ENCODE peak calls at places on chromosome 9, in eight cellular contexts. A is CD8-positive, alpha-beta T cell; O is transverse colon; P is H1; E is adrenal gland; M is hepatocyte; G is ovary; V is A549. J is an unnamed sample.

GRCh38 chr9:133869674-133870419 is 122.3 kb downstream of the VAV2 start:
- DNase-seq in V (no peak), E (no peak), G (no peak), M (peak; percentile 52), O (no peak), A (peak; percentile 17), P (no peak), J (no peak)

GRCh38 chr9:122232907-122233306 is 4.2 kb upstream of the LHX6 start:
- DNase-seq in P (no peak), V (no peak), E (no peak), M (no peak), G (no peak), A (no peak), O (no peak), J (no peak)

GRCh38 chr9:114367823-114368609 is 19.8 kb downstream of the AKNA start:
- DNase-seq in A (no peak), O (no peak), E (no peak), P (no peak), M (no peak), V (no peak), G (no peak), J (no peak)

GRCh38 chr9:116247791-116248343 is 94.3 kb downstream of the PAPPA start:
- DNase-seq in E (no peak), V (peak; percentile 40), P (no peak), A (no peak), O (no peak), M (peak; percentile 28), G (no peak), J (no peak)

GRCh38 chr9:85079374-85079773 is 409.8 kb downstream of the NTRK2 start:
- DNase-seq in G (no peak), P (no peak), M (no peak), E (no peak), A (no peak), V (no peak), O (no peak), J (no peak)

GRCh38 chr9:22446589-22446949 is at the start of gene DMRTA1:
- DNase-seq in G (peak; percentile 65), A (no peak), E (peak; percentile 59), M (peak; percentile 68), P (peak; percentile 33), O (peak; percentile 72), V (peak; percentile 74), J (peak; percentile 74)

GRCh38 chr9:133727876-133728441 is 10.2 kb downstream of the SARDH start:
- DNase-seq in V (no peak), A (peak; percentile 8), M (no peak), O (no peak), G (peak; percentile 25), E (no peak), P (no peak), J (no peak)

GRCh38 chr9:120905794-120906248 is 20.8 kb downstream of the TRAF1 start:
- DNase-seq in O (no peak), G (no peak), A (peak; percentile 56), V (no peak), M (no peak), E (no peak), P (no peak), J (no peak)

GRCh38 chr9:78004478-78005229 is 27.0 kb downstream of the GNAQ start:
- DNase-seq in P (no peak), V (peak; percentile 61), A (no peak), E (no peak), O (no peak), G (no peak), M (peak; percentile 55), J (no peak)

GRCh38 chr9:137280478-137281344 is 3.2 kb downstream of the TOR4A start:
- DNase-seq in P (no peak), O (no peak), A (no peak), G (peak; percentile 38), E (no peak), V (no peak), M (peak; percentile 67), J (no peak)

DNA sequence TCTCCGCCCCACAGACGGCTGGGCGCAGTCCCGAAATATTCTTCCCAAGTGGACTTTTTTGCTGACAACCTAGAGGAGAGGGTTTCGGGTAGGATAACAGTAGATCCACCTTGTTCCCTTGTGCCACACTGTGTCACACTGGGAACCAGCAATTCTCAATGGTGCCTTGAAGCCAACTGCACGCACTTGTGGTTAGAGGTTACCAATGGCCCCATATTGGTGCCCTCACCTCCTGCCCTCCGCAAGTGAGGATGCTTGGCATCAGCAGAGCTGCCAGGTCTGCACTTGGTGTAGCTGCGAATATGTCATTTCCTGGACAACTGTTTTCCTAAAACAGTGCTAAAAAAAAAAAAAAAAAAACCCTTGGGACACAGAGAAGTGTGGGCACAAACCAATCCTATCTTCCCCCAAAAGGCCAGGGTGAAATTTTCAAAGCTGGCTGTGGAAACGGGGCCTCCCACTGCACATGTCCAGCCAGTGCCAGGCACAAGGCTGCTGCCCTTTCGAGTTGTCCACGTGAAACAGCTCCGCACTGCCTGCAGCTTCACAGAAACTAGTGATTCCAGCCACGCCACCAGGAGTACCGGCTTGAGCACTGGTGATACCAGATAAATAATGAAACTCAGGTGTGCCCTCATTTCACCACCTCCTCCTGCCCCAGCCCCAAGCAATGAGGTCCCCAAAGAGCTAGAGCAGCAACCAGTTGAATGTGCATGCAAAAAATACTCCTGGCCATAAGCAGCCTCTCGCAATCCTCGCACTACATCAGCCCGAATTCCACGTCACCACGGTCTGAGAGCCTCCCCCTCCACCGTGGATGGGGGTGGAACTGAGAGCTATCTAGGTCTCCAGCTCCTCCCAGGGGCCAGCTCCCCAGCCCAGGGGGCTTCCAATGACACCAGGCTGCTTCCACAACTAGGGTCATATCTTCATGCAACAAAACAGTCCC is 51.2 kb downstream of the USP20 start:
- DNase-seq in V (no peak), P (no peak), E (no peak), M (no peak), A (peak; percentile 59), G (no peak), O (peak; percentile 52), J (no peak)
- H3K4me3 ChIP-seq in V (peak overlapping the region; percentile 35), P (no peak overlapping the region), E (peak overlapping the region; percentile 48), M (no peak overlapping the region), A (peak overlapping the region; percentile 92), G (peak overlapping the region; percentile 29), O (peak overlapping the region; percentile 25), J (no peak overlapping the region)

GRCh38 chr9:127706836-127707241 is at the start of gene CFAP157:
- DNase-seq in O (no peak), P (no peak), M (no peak), E (no peak), V (peak; percentile 44), A (no peak), G (no peak), J (no peak)

GRCh38 chr9:127705577-127706215 is 1.1 kb upstream of the CFAP157 start:
- DNase-seq in V (no peak), G (no peak), M (no peak), O (no peak), A (no peak), P (no peak), E (no peak), J (no peak)

GRCh38 chr9:127710204-127710805 is 3.5 kb downstream of the CFAP157 start:
- DNase-seq in O (no peak), A (no peak), G (no peak), V (no peak), E (no peak), P (no peak), M (no peak), J (no peak)

GRCh38 chr9:127708952-127709587 is 2.3 kb downstream of the CFAP157 start:
- DNase-seq in M (no peak), A (no peak), E (no peak), P (no peak), V (no peak), G (no peak), O (no peak), J (no peak)

GRCh38 chr9:127707766-127708165 is 978 bp downstream of the CFAP157 start:
- DNase-seq in E (no peak), V (peak; percentile 44), A (peak; percentile 53), M (no peak), G (no peak), O (peak; percentile 34), P (no peak), J (no peak)
- TF ChIP-seq CTCF in E (peak; percentile 17), V (no peak), A (peak; percentile 19), M (no peak), G (no peak), O (peak; percentile 29), P (peak; percentile 41), J (no peak)

GRCh38 chr9:124852829-124853531 is at the start of gene WDR38:
- DNase-seq in E (peak; percentile 81), M (peak; percentile 89), O (peak; percentile 76), A (peak; percentile 71), P (no peak), V (peak; percentile 87), G (peak; percentile 85), J (peak; percentile 77)

GRCh38 chr9:124854161-124854560 is 901 bp downstream of the WDR38 start:
- DNase-seq in A (no peak), M (no peak), P (no peak), E (no peak), G (no peak), V (no peak), O (no peak), J (no peak)

GRCh38 chr9:124854822-124855221 is 1.6 kb downstream of the WDR38 start:
- DNase-seq in G (no peak), A (no peak), M (no peak), E (no peak), P (no peak), V (no peak), O (no peak), J (no peak)

GRCh38 chr9:124852121-124852828 is 985 bp upstream of the WDR38 start:
- DNase-seq in E (no peak), V (no peak), A (no peak), G (no peak), P (no peak), O (no peak), M (no peak), J (no peak)

DNA sequence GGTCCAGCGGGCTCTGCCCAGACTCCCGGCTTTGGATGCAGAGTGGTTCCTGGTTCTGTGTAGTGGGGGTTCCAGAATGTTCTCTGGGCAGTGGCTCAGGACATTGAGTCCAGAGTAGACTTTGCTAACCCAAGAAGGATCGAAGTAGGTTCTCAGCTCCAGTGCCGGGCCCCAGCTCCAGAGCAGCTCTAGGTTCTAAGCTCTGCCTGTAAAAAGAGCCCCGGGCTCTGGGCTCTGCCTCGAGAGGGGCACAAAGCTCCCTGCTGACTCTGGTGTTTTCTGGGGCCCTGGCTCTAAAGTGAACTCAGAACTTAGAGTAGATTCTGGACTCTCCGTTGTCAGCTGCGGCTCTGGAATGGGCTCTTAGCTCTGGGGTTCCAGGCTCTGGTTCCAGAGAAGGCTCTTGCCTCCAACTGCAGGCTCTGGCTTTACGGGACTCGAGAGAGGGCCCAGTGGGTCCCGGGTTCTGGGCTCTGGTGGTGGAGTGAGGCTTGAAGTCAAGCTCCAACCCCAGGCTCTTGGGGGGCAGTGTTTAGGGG is 414 bp downstream of the WDR38 start:
- DNase-seq in P (no peak), V (no peak), O (no peak), A (no peak), M (no peak), E (no peak), G (no peak), J (no peak)
- H3K4me1 ChIP-seq in P (peaks cover 2% of the 10 kb centered on the region), V (peaks cover 37% of the 10 kb centered on the region), O (peaks cover 11% of the 10 kb centered on the region), A (peaks cover 12% of the 10 kb centered on the region), M (peaks cover 7% of the 10 kb centered on the region), E (peaks cover 14% of the 10 kb centered on the region), G (peaks cover 4% of the 10 kb centered on the region), J (no peaks in the 10 kb centered on the region)

DNA sequence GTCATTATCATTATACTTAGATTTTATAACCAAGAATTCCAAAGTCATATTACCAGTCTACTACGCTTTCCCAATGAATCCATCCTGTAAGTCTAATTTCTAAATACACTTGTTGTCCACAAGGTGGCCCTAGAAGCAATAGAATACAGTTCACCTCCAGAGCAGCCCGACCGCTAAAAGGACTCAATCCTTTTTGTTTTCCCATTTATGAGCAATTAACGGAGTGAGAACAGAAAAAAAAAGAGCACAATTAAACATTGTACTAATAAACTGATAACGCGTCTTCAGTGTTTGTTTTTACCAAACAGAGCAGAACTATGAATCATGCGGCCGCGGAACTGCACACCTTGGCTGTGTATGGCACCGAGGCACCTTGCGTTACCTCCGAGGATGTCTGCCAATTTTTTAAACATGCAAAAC is 160.7 kb upstream of the DAPK1 start:
- DNase-seq in P (no peak), O (no peak), E (peak; percentile 36), V (peak; percentile 88), A (no peak), M (peak; percentile 86), G (peak; percentile 47), J (peak; percentile 50)
- H3K4me3 ChIP-seq in P (peak overlapping the region; percentile 11), O (peak overlapping the region; percentile 19), E (peak overlapping the region; percentile 46), V (peak overlapping the region; percentile 48), A (peak overlapping the region; percentile 49), M (peak overlapping the region; percentile 38), G (peak overlapping the region; percentile 37), J (peak overlapping the region; percentile 33)